ENCODE peak calls at places on chromosomes 2 and 18, in five cellular contexts. Z is Calu3, K is stomach, X is fibroblast of the conjunctiva, A is iris pigment epithelial cell. H is an unnamed sample.

GRCh38 chr2:26724004-26724750 is 31.7 kb downstream of the KCNK3 start:
- DNase-seq in Z (peak), X (peak), K (peak), A (peak), H (no peak)

GRCh38 chr2:15049096-15049993 is 416.8 kb downstream of the LRATD1 start:
- DNase-seq in K (no peak), X (no peak), A (no peak), Z (no peak), H (no peak)

GRCh38 chr18:9123520-9123919 is 13.1 kb upstream of the ANKRD12 start:
- DNase-seq in X (no peak), Z (no peak), K (no peak), A (no peak), H (no peak)

GRCh38 chr2:34736482-34736881 is 1137.4 kb upstream of the FAM98A start:
- DNase-seq in A (no peak), X (no peak), Z (no peak), K (no peak), H (no peak)

GRCh38 chr2:82172483-82172882 is 1867.9 kb upstream of the LRRTM1 start:
- DNase-seq in A (no peak), X (no peak), Z (no peak), K (no peak), H (no peak)

GRCh38 chr2:215002500-215002899 is 135.9 kb downstream of the ABCA12 start:
- DNase-seq in A (peak), Z (peak), K (no peak), X (peak), H (no peak)

GRCh38 chr2:56088411-56088810 is 95.4 kb upstream of the CCDC85A start:
- DNase-seq in A (peak), K (no peak), Z (no peak), X (no peak), H (no peak)

GRCh38 chr18:31161757-31162418 is 768 bp downstream of the DSC1 start:
- DNase-seq in A (no peak), Z (no peak), X (no peak), K (no peak), H (no peak)

GRCh38 chr2:69815717-69816116 is 13.7 kb upstream of the GMCL1 start:
- DNase-seq in X (no peak), K (no peak), A (peak), Z (no peak), H (no peak)

GRCh38 chr2:108571262-108571661 is 37.0 kb downstream of the LIMS1 start:
- DNase-seq in A (peak), K (no peak), X (no peak), Z (no peak), H (no peak)

GRCh38 chr2:171411214-171411613 is 22.6 kb downstream of the METTL8 start:
- DNase-seq in X (no peak), A (no peak), Z (no peak), K (no peak), H (no peak)

GRCh38 chr2:152405206-152406118 is 70.5 kb downstream of the FMNL2 start:
- DNase-seq in K (no peak), X (no peak), Z (no peak), A (no peak), H (no peak)

GRCh38 chr2:109217362-109218086 is 88.5 kb downstream of the SH3RF3 start:
- DNase-seq in Z (no peak), A (peak), K (no peak), X (no peak), H (no peak)

GRCh38 chr18:22921762-22922161 is 11.4 kb upstream of the RBBP8 start:
- DNase-seq in Z (no peak), A (no peak), K (no peak), X (no peak), H (no peak)

GRCh38 chr18:76565238-76566173 is 70.5 kb upstream of the ZNF516 start:
- DNase-seq in Z (no peak), A (peak), X (peak), K (peak), H (no peak)

GRCh38 chr18:48613589-48613988 is 74.8 kb downstream of the CTIF start:
- DNase-seq in X (no peak), K (no peak), Z (no peak), A (no peak), H (no peak)

GRCh38 chr2:230929381-230930148 is 4.5 kb upstream of the GPR55 start:
- DNase-seq in X (no peak), Z (no peak), A (no peak), K (peak), H (no peak)

GRCh38 chr2:8659092-8659734 is 22.6 kb upstream of the ID2 start:
- DNase-seq in K (no peak), X (no peak), Z (no peak), A (no peak), H (no peak)

GRCh38 chr2:5479265-5479928 is 212.8 kb upstream of the SOX11 start:
- DNase-seq in K (no peak), X (no peak), A (no peak), Z (no peak), H (no peak)